ENCODE peak calls at places on chromosomes 5 and 9, in six cellular contexts. R, G, W, D, Y and C are unnamed samples.

GRCh38 chr5:122081541-122081940 is 3.5 kb upstream of the LOX start:
- DNase-seq in R (no peak), G (no peak), W (no peak), D (no peak), Y (no peak), C (no peak)

GRCh38 chr5:3181641-3182040 is 414.0 kb upstream of the IRX1 start:
- DNase-seq in R (no peak), G (no peak), W (no peak), D (no peak), Y (no peak), C (no peak)

GRCh38 chr5:97425511-97425910 is 242.5 kb upstream of the RIOK2 start:
- DNase-seq in R (no peak), G (no peak), W (no peak), D (no peak), Y (peak), C (peak)

GRCh38 chr5:71894091-71894490 is 175.0 kb downstream of the CARTPT start:
- DNase-seq in R (no peak), G (no peak), W (no peak), D (no peak), Y (no peak), C (no peak)

GRCh38 chr5:143828710-143829109 is 16.7 kb downstream of the HMHB1 start:
- DNase-seq in R (no peak), G (no peak), W (no peak), D (no peak), Y (no peak), C (no peak)

GRCh38 chr9:88954073-88954472 is 37.2 kb upstream of the S1PR3 start:
- DNase-seq in R (no peak), G (no peak), W (no peak), D (no peak), Y (no peak), C (peak)

GRCh38 chr9:134962065-134962997 is 44.6 kb upstream of the FCN1 start:
- DNase-seq in R (no peak), G (no peak), W (no peak), D (no peak), Y (no peak), C (no peak)

GRCh38 chr9:69223605-69224004 is 49.5 kb downstream of the TJP2 start:
- DNase-seq in R (peak), G (no peak), W (peak), D (peak), Y (peak), C (peak)

GRCh38 chr5:150155258-150156032 is at the start of gene PDGFRB:
- DNase-seq in R (no peak), G (no peak), W (no peak), D (peak), Y (peak), C (no peak)

GRCh38 chr9:18905883-18906649 is 126.9 kb downstream of the SAXO1 start:
- DNase-seq in R (no peak), G (no peak), W (no peak), D (no peak), Y (no peak), C (peak)

GRCh38 chr9:131457746-131458145 is 45.0 kb upstream of the POMT1 start:
- DNase-seq in R (no peak), G (no peak), W (no peak), D (no peak), Y (no peak), C (no peak)
- TF ChIP-seq MYC in R (no peak), G (no peak), W (no peak), D (no peak), Y (no peak), C (no peak)

DNA sequence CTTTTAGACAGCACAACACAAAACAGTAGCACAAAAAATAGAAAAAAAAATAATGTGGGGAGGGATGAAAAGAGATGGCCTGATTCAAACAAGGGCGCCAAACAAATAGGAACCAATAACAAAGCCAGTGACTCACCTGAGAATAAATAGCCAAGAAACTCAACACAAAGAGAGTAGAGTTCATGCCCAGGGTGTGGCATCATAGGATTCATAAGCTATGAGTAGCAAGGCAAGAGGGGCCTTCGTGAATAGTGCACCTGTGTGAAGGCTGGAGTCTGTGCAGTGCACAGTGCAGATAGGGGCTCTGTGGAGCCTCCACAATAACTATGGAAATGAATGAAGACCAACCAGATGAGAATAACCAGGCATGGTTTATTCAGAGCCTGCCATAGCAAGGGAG is 541.7 kb downstream of the SPOCK1 start:
- DNase-seq in R (peak), G (no peak), W (no peak), D (no peak), Y (no peak), C (no peak)
- TF ChIP-seq MYC in R (no peak), G (no peak), W (no peak), D (no peak), Y (no peak), C (no peak)

GRCh38 chr9:5580650-5581049 is 48.3 kb upstream of the RIC1 start:
- DNase-seq in R (no peak), G (no peak), W (no peak), D (no peak), Y (no peak), C (no peak)

GRCh38 chr9:5579881-5580280 is 49.0 kb upstream of the RIC1 start:
- DNase-seq in R (no peak), G (no peak), W (no peak), D (no peak), Y (no peak), C (no peak)

GRCh38 chr9:5578698-5579085 is 50.2 kb upstream of the RIC1 start:
- DNase-seq in R (no peak), G (no peak), W (no peak), D (no peak), Y (peak), C (no peak)

GRCh38 chr9:5586391-5586802 is 42.5 kb upstream of the RIC1 start:
- DNase-seq in R (no peak), G (peak), W (no peak), D (no peak), Y (no peak), C (no peak)

DNA sequence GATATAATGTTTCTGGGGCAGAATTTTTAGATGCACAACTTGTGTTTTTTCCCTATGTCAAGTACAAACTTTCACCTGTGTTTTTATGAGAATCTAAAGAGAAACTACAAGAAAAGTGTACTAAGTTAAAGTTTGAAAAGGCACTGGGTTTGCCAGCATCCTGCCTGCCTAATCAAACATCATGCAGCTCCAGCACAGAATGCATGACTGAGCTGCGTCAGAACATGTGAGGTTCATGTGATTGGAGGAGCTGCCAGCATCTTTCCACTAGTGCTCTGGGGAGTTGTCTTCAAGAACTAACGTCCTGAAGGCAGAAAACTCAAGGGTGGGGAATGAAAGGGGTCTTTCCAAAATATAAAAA is 46.1 kb upstream of the RIC1 start:
- DNase-seq in R (no peak), G (peak), W (no peak), D (no peak), Y (no peak), C (no peak)
- TF ChIP-seq MYC in R (no peak), G (no peak), W (no peak), D (no peak), Y (no peak), C (no peak)

GRCh38 chr5:140588311-140589070 is 23.9 kb downstream of the SLC35A4 start:
- DNase-seq in R (no peak), G (no peak), W (no peak), D (no peak), Y (peak), C (no peak)
- TF ChIP-seq MYC in R (no peak), G (no peak), W (no peak), D (no peak), Y (no peak), C (no peak)

GRCh38 chr9:119284118-119284517 is 85.1 kb downstream of the BRINP1 start:
- DNase-seq in R (peak), G (no peak), W (peak), D (no peak), Y (no peak), C (peak)

GRCh38 chr9:119278138-119278537 is 91.1 kb downstream of the BRINP1 start:
- DNase-seq in R (no peak), G (no peak), W (no peak), D (no peak), Y (no peak), C (no peak)

GRCh38 chr9:119282476-119283117 is 86.6 kb downstream of the BRINP1 start:
- DNase-seq in R (no peak), G (no peak), W (no peak), D (no peak), Y (no peak), C (no peak)

GRCh38 chr9:119283118-119283794 is 86.0 kb downstream of the BRINP1 start:
- DNase-seq in R (no peak), G (no peak), W (no peak), D (no peak), Y (no peak), C (no peak)

GRCh38 chr9:119280740-119281485 is 88.3 kb downstream of the BRINP1 start:
- DNase-seq in R (no peak), G (no peak), W (no peak), D (no peak), Y (no peak), C (no peak)
- TF ChIP-seq MYC in R (no peak), G (no peak), W (no peak), D (no peak), Y (no peak), C (no peak)